ENCODE peak calls at places on chromosome 7, in nine cellular contexts. W is GM18507; J is epithelial cell of prostate; Q is ELF-1; N is left ventricle myocardium superior; Y is activated CD4-positive, alpha-beta T cell treated with anti-CD3 and anti-CD28 coated beads, Interleukin-2, amount 50 U/mL, for 1 hour; C is hypothalamus; P is non-pigmented ciliary epithelial cell; O is C1 segment of cervical spinal cord. V is an unnamed sample.

GRCh38 chr7:5625938-5626337 is 155.5 kb downstream of the RNF216 start:
- DNase-seq in O (no peak), C (no peak), Q (peak), Y (no peak), P (peak), N (no peak), J (no peak), W (no peak), V (peak)

GRCh38 chr7:106041140-106041717 is 70.9 kb downstream of the SYPL1 start:
- DNase-seq in Q (peak), N (no peak), W (peak), J (no peak), O (no peak), C (no peak), Y (peak), P (no peak), V (peak)

GRCh38 chr7:34155225-34155908 is 250.0 kb downstream of the BMPER start:
- DNase-seq in O (no peak), Y (no peak), C (no peak), J (peak), Q (no peak), P (peak), W (no peak), N (no peak), V (peak)

GRCh38 chr7:156473476-156474240 is 166.9 kb upstream of the RNF32 start:
- DNase-seq in W (peak), N (peak), Y (no peak), C (no peak), J (peak), O (no peak), Q (peak), P (peak), V (no peak)

GRCh38 chr7:135976312-135977019 is 693 bp downstream of the MTPN start:
- DNase-seq in Y (peak), C (no peak), N (no peak), W (no peak), J (no peak), P (no peak), O (no peak), Q (no peak), V (no peak)

GRCh38 chr7:142808802-142809583 is 38.2 kb downstream of the PRSS2 start:
- DNase-seq in Q (no peak), P (peak), N (peak), W (peak), C (no peak), O (no peak), J (no peak), Y (peak), V (peak)

GRCh38 chr7:24979470-24979862 is 512 bp downstream of the OSBPL3 start:
- DNase-seq in Q (peak), W (no peak), Y (peak), P (no peak), J (no peak), N (peak), O (no peak), C (peak), V (peak)

GRCh38 chr7:36690514-36691187 is 33.6 kb downstream of the AOAH start:
- DNase-seq in J (no peak), O (no peak), C (no peak), Y (no peak), N (no peak), P (no peak), Q (no peak), W (no peak), V (no peak)

GRCh38 chr7:94087664-94088352 is 83.7 kb upstream of the BET1 start:
- DNase-seq in O (no peak), Q (peak), J (no peak), P (peak), N (no peak), Y (peak), W (peak), C (no peak), V (peak)

GRCh38 chr7:78149787-78150186 is 351.2 kb downstream of the PHTF2 start:
- DNase-seq in W (no peak), O (no peak), P (peak), J (no peak), Y (no peak), Q (no peak), N (no peak), C (no peak), V (peak)

GRCh38 chr7:117350027-117350426 is 27.2 kb upstream of the WNT2 start:
- DNase-seq in Y (no peak), J (no peak), C (no peak), N (no peak), P (no peak), O (no peak), W (no peak), Q (peak), V (no peak)

GRCh38 chr7:66076459-66077329 is 1.1 kb downstream of the ASL start:
- DNase-seq in Y (no peak), C (no peak), J (no peak), W (no peak), P (no peak), O (no peak), Q (no peak), N (no peak), V (no peak)

GRCh38 chr7:130733866-130734524 is at the start of gene KLF14:
- DNase-seq in C (no peak), O (no peak), J (no peak), N (peak), Q (peak), Y (peak), W (peak), P (no peak), V (peak)

GRCh38 chr7:131649879-131650278 is 93.5 kb upstream of the PODXL start:
- DNase-seq in C (no peak), Q (no peak), Y (no peak), P (no peak), O (no peak), J (no peak), N (no peak), W (no peak), V (no peak)